ENCODE peak calls at places on chromosomes 2 and 18, in seven cellular contexts. One of them, this sample, is unnamed.

GRCh38 chr18:79681484-79682387 is 2.1 kb downstream of the CTDP1 start:
- DNase-seq in trophoblast cell: no peak
- DNase-seq in IMR-90: no peak
- DNase-seq in mesenchymal stem cell: no peak
- DNase-seq in neuronal stem cell: no peak
- DNase-seq in H1: no peak
- DNase-seq in H9: no peak
- DNase-seq in this sample: no peak

GRCh38 chr2:24544456-24545115 is 53.5 kb downstream of the NCOA1 start:
- DNase-seq in mesenchymal stem cell: no peak
- DNase-seq in H9: no peak
- DNase-seq in IMR-90: no peak
- DNase-seq in trophoblast cell: no peak
- DNase-seq in neuronal stem cell: no peak
- DNase-seq in H1: no peak
- DNase-seq in this sample: no peak

GRCh38 chr2:55416826-55417568 is 2.7 kb downstream of the CCDC88A start:
- DNase-seq in trophoblast cell: no peak
- DNase-seq in IMR-90: no peak
- DNase-seq in mesenchymal stem cell: no peak
- DNase-seq in H1: no peak
- DNase-seq in neuronal stem cell: no peak
- DNase-seq in H9: no peak
- DNase-seq in this sample: no peak

GRCh38 chr2:176281267-176281666 is 12.0 kb downstream of the MTX2 start:
- DNase-seq in H9: no peak
- DNase-seq in trophoblast cell: no peak
- DNase-seq in neuronal stem cell: no peak
- DNase-seq in mesenchymal stem cell: peak
- DNase-seq in H1: no peak
- DNase-seq in IMR-90: peak
- DNase-seq in this sample: no peak

GRCh38 chr2:190216829-190217228 is 102.8 kb downstream of the HIBCH start:
- DNase-seq in trophoblast cell: no peak
- DNase-seq in H1: peak
- DNase-seq in IMR-90: no peak
- DNase-seq in H9: peak
- DNase-seq in mesenchymal stem cell: no peak
- DNase-seq in neuronal stem cell: peak
- DNase-seq in this sample: peak

GRCh38 chr2:48755473-48755872 is at the start of gene LHCGR:
- DNase-seq in neuronal stem cell: no peak
- DNase-seq in trophoblast cell: no peak
- DNase-seq in mesenchymal stem cell: no peak
- DNase-seq in H1: no peak
- DNase-seq in H9: peak
- DNase-seq in IMR-90: no peak
- DNase-seq in this sample: peak

GRCh38 chr2:129611456-129611855 is 368.0 kb upstream of the RAB6C start:
- DNase-seq in IMR-90: no peak
- DNase-seq in mesenchymal stem cell: no peak
- DNase-seq in H1: no peak
- DNase-seq in neuronal stem cell: no peak
- DNase-seq in trophoblast cell: no peak
- DNase-seq in H9: no peak
- DNase-seq in this sample: peak

GRCh38 chr2:164746713-164747112 is 94.9 kb downstream of the COBLL1 start:
- DNase-seq in trophoblast cell: peak
- DNase-seq in H9: no peak
- DNase-seq in H1: no peak
- DNase-seq in mesenchymal stem cell: no peak
- DNase-seq in IMR-90: no peak
- DNase-seq in neuronal stem cell: no peak
- DNase-seq in this sample: peak

GRCh38 chr2:198873771-198874501 is 583.8 kb downstream of the SATB2 start:
- DNase-seq in IMR-90: peak
- DNase-seq in H1: no peak
- DNase-seq in H9: no peak
- DNase-seq in trophoblast cell: no peak
- DNase-seq in mesenchymal stem cell: no peak
- DNase-seq in neuronal stem cell: no peak
- DNase-seq in this sample: no peak

GRCh38 chr18:76874643-76875389 is 52.5 kb downstream of the ZNF236 start:
- DNase-seq in mesenchymal stem cell: no peak
- DNase-seq in IMR-90: no peak
- DNase-seq in H9: peak
- DNase-seq in trophoblast cell: no peak
- DNase-seq in H1: no peak
- DNase-seq in neuronal stem cell: no peak
- DNase-seq in this sample: peak

GRCh38 chr2:8479298-8479697 is 202.6 kb upstream of the ID2 start:
- DNase-seq in IMR-90: no peak
- DNase-seq in H9: no peak
- DNase-seq in H1: no peak
- DNase-seq in trophoblast cell: peak
- DNase-seq in mesenchymal stem cell: peak
- DNase-seq in neuronal stem cell: no peak
- DNase-seq in this sample: peak

GRCh38 chr2:37377187-37377532 is 32.7 kb downstream of the QPCT start:
- DNase-seq in trophoblast cell: no peak
- DNase-seq in neuronal stem cell: no peak
- DNase-seq in H1: no peak
- DNase-seq in mesenchymal stem cell: peak
- DNase-seq in IMR-90: peak
- DNase-seq in H9: no peak
- DNase-seq in this sample: no peak

GRCh38 chr18:63440219-63440618 is 17.9 kb upstream of the VPS4B start:
- DNase-seq in IMR-90: peak
- DNase-seq in mesenchymal stem cell: no peak
- DNase-seq in H9: no peak
- DNase-seq in H1: no peak
- DNase-seq in trophoblast cell: no peak
- DNase-seq in neuronal stem cell: no peak
- DNase-seq in this sample: no peak

GRCh38 chr2:26086779-26087178 is 52.9 kb downstream of the RAB10 start:
- DNase-seq in H1: no peak
- DNase-seq in trophoblast cell: no peak
- DNase-seq in H9: no peak
- DNase-seq in IMR-90: no peak
- DNase-seq in mesenchymal stem cell: no peak
- DNase-seq in neuronal stem cell: no peak
- DNase-seq in this sample: no peak

GRCh38 chr2:123791716-123792115 is 233.4 kb upstream of the CNTNAP5 start:
- DNase-seq in IMR-90: no peak
- DNase-seq in H9: no peak
- DNase-seq in trophoblast cell: no peak
- DNase-seq in neuronal stem cell: no peak
- DNase-seq in H1: no peak
- DNase-seq in mesenchymal stem cell: peak
- DNase-seq in this sample: peak

GRCh38 chr18:68791801-68792200 is 6.1 kb upstream of the CCDC102B start:
- DNase-seq in neuronal stem cell: no peak
- DNase-seq in mesenchymal stem cell: peak
- DNase-seq in H1: no peak
- DNase-seq in H9: no peak
- DNase-seq in trophoblast cell: peak
- DNase-seq in IMR-90: peak
- DNase-seq in this sample: no peak

GRCh38 chr2:240983361-240983995 is 14.9 kb upstream of the SNED1 start:
- DNase-seq in trophoblast cell: peak
- DNase-seq in mesenchymal stem cell: no peak
- DNase-seq in neuronal stem cell: no peak
- DNase-seq in IMR-90: peak
- DNase-seq in H9: peak
- DNase-seq in H1: peak
- DNase-seq in this sample: peak

GRCh38 chr18:6561893-6562292 is 147.2 kb upstream of the L3MBTL4 start:
- DNase-seq in IMR-90: no peak
- DNase-seq in H9: no peak
- DNase-seq in trophoblast cell: peak
- DNase-seq in H1: no peak
- DNase-seq in mesenchymal stem cell: no peak
- DNase-seq in neuronal stem cell: no peak
- DNase-seq in this sample: no peak

GRCh38 chr18:9915291-9916066 is 1.7 kb downstream of the VAPA start:
- DNase-seq in H9: no peak
- DNase-seq in H1: no peak
- DNase-seq in IMR-90: peak
- DNase-seq in neuronal stem cell: no peak
- DNase-seq in mesenchymal stem cell: peak
- DNase-seq in trophoblast cell: no peak
- DNase-seq in this sample: no peak

GRCh38 chr18:47552783-47553182 is 301.3 kb upstream of the SKOR2 start:
- DNase-seq in H1: no peak
- DNase-seq in trophoblast cell: no peak
- DNase-seq in mesenchymal stem cell: no peak
- DNase-seq in H9: no peak
- DNase-seq in IMR-90: no peak
- DNase-seq in neuronal stem cell: no peak
- DNase-seq in this sample: no peak

GRCh38 chr2:120669121-120669952 is 66.3 kb upstream of the GLI2 start:
- DNase-seq in H9: peak
- DNase-seq in H1: no peak
- DNase-seq in trophoblast cell: no peak
- DNase-seq in IMR-90: peak
- DNase-seq in mesenchymal stem cell: peak
- DNase-seq in neuronal stem cell: no peak
- DNase-seq in this sample: peak

GRCh38 chr18:32095156-32095555 is 3.5 kb downstream of the RNF138 start:
- DNase-seq in trophoblast cell: no peak
- DNase-seq in H9: no peak
- DNase-seq in H1: no peak
- DNase-seq in mesenchymal stem cell: no peak
- DNase-seq in neuronal stem cell: no peak
- DNase-seq in IMR-90: no peak
- DNase-seq in this sample: no peak
- H2AK5ac ChIP-seq in trophoblast cell: no peak
- H2AK5ac ChIP-seq in H9: no peak
- H2AK5ac ChIP-seq in H1: no peak
- H2AK5ac ChIP-seq in mesenchymal stem cell: no peak
- H2AK5ac ChIP-seq in neuronal stem cell: no peak
- H2AK5ac ChIP-seq in IMR-90: no peak
- H2AK5ac ChIP-seq in this sample: no peak

GRCh38 chr2:4591261-4591660 is 887.9 kb downstream of the DCDC2C start:
- DNase-seq in H1: no peak
- DNase-seq in H9: no peak
- DNase-seq in neuronal stem cell: no peak
- DNase-seq in IMR-90: no peak
- DNase-seq in mesenchymal stem cell: no peak
- DNase-seq in trophoblast cell: no peak
- DNase-seq in this sample: no peak
- H2AK5ac ChIP-seq in H1: no peak
- H2AK5ac ChIP-seq in H9: no peak
- H2AK5ac ChIP-seq in neuronal stem cell: no peak
- H2AK5ac ChIP-seq in IMR-90: no peak
- H2AK5ac ChIP-seq in mesenchymal stem cell: no peak
- H2AK5ac ChIP-seq in trophoblast cell: no peak
- H2AK5ac ChIP-seq in this sample: no peak

GRCh38 chr2:46421361-46421760 is 58.0 kb upstream of the TMEM247 start:
- DNase-seq in mesenchymal stem cell: no peak
- DNase-seq in H9: no peak
- DNase-seq in trophoblast cell: no peak
- DNase-seq in H1: no peak
- DNase-seq in neuronal stem cell: no peak
- DNase-seq in IMR-90: no peak
- DNase-seq in this sample: no peak

GRCh38 chr2:46416739-46417403 is 62.5 kb upstream of the TMEM247 start:
- DNase-seq in mesenchymal stem cell: peak
- DNase-seq in H9: no peak
- DNase-seq in H1: no peak
- DNase-seq in neuronal stem cell: no peak
- DNase-seq in trophoblast cell: peak
- DNase-seq in IMR-90: peak
- DNase-seq in this sample: no peak

GRCh38 chr2:46424937-46425336 is 54.4 kb upstream of the TMEM247 start:
- DNase-seq in neuronal stem cell: no peak
- DNase-seq in H9: no peak
- DNase-seq in IMR-90: no peak
- DNase-seq in trophoblast cell: no peak
- DNase-seq in H1: no peak
- DNase-seq in mesenchymal stem cell: no peak
- DNase-seq in this sample: no peak

GRCh38 chr2:46422717-46423394 is 56.5 kb upstream of the TMEM247 start:
- DNase-seq in mesenchymal stem cell: no peak
- DNase-seq in H9: no peak
- DNase-seq in trophoblast cell: no peak
- DNase-seq in neuronal stem cell: no peak
- DNase-seq in IMR-90: no peak
- DNase-seq in H1: no peak
- DNase-seq in this sample: no peak

GRCh38 chr2:46420945-46421344 is 58.4 kb upstream of the TMEM247 start:
- DNase-seq in H1: no peak
- DNase-seq in trophoblast cell: no peak
- DNase-seq in IMR-90: no peak
- DNase-seq in neuronal stem cell: no peak
- DNase-seq in mesenchymal stem cell: no peak
- DNase-seq in H9: no peak
- DNase-seq in this sample: no peak
- H2AK5ac ChIP-seq in H1: no peak
- H2AK5ac ChIP-seq in trophoblast cell: no peak
- H2AK5ac ChIP-seq in IMR-90: no peak
- H2AK5ac ChIP-seq in neuronal stem cell: no peak
- H2AK5ac ChIP-seq in mesenchymal stem cell: no peak
- H2AK5ac ChIP-seq in H9: no peak
- H2AK5ac ChIP-seq in this sample: no peak

DNA sequence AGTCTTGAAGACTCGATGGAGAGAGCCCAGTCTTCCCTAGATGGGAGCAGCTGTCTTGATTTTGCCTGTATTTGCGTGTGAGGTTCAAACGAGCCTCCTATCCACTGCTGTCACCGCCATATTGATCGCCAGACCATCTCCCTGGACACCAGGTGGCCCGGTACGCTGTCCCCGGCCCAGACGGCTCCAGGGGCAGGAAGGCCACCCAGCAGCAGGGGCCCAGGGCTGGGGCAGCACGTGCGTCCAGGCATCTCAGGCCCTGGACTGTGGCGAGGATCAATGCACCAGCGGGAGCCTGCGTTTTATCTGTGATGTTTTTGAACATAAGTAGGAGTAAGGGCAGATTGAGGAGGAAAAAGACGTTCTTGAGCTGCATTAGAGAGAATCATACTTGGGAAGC is 711.4 kb upstream of the SALL3 start:
- DNase-seq in H1: no peak
- DNase-seq in trophoblast cell: no peak
- DNase-seq in mesenchymal stem cell: no peak
- DNase-seq in IMR-90: no peak
- DNase-seq in H9: no peak
- DNase-seq in neuronal stem cell: no peak
- DNase-seq in this sample: no peak
- H2AK5ac ChIP-seq in H1: no peak
- H2AK5ac ChIP-seq in trophoblast cell: no peak
- H2AK5ac ChIP-seq in mesenchymal stem cell: no peak
- H2AK5ac ChIP-seq in IMR-90: no peak
- H2AK5ac ChIP-seq in H9: no peak
- H2AK5ac ChIP-seq in neuronal stem cell: no peak
- H2AK5ac ChIP-seq in this sample: no peak

GRCh38 chr18:57544958-57545661 is 41.4 kb downstream of the FECH start:
- DNase-seq in mesenchymal stem cell: no peak
- DNase-seq in neuronal stem cell: no peak
- DNase-seq in trophoblast cell: peak
- DNase-seq in IMR-90: no peak
- DNase-seq in H1: no peak
- DNase-seq in H9: no peak
- DNase-seq in this sample: no peak
- H2AK5ac ChIP-seq in mesenchymal stem cell: no peak
- H2AK5ac ChIP-seq in neuronal stem cell: no peak
- H2AK5ac ChIP-seq in trophoblast cell: no peak
- H2AK5ac ChIP-seq in IMR-90: no peak
- H2AK5ac ChIP-seq in H1: no peak
- H2AK5ac ChIP-seq in H9: no peak
- H2AK5ac ChIP-seq in this sample: no peak

GRCh38 chr2:86358982-86359381 is 21.6 kb upstream of the REEP1 start:
- DNase-seq in IMR-90: no peak
- DNase-seq in mesenchymal stem cell: no peak
- DNase-seq in trophoblast cell: no peak
- DNase-seq in H9: no peak
- DNase-seq in neuronal stem cell: no peak
- DNase-seq in H1: no peak
- DNase-seq in this sample: no peak
- H2AK5ac ChIP-seq in IMR-90: no peak
- H2AK5ac ChIP-seq in mesenchymal stem cell: no peak
- H2AK5ac ChIP-seq in trophoblast cell: no peak
- H2AK5ac ChIP-seq in H9: no peak
- H2AK5ac ChIP-seq in neuronal stem cell: no peak
- H2AK5ac ChIP-seq in H1: no peak
- H2AK5ac ChIP-seq in this sample: no peak